ENCODE peak calls at places on chromosomes 5 and 9, in five cellular contexts. One of them, this sample, is unnamed.

GRCh38 chr5:6088706-6089105 is 289.6 kb downstream of the MED10 start:
- DNase-seq in K562: no peak
- DNase-seq in HepG2: no peak
- DNase-seq in H1: no peak
- DNase-seq in GM12878: no peak
- DNase-seq in this sample: no peak

GRCh38 chr5:14342306-14342705 is 199.2 kb downstream of the TRIO start:
- DNase-seq in HepG2: no peak
- DNase-seq in K562: no peak
- DNase-seq in GM12878: no peak
- DNase-seq in H1: no peak
- DNase-seq in this sample: no peak

GRCh38 chr5:114243281-114243982 is 118.4 kb upstream of the KCNN2 start:
- DNase-seq in K562: no peak
- DNase-seq in GM12878: no peak
- DNase-seq in HepG2: no peak
- DNase-seq in H1: no peak
- DNase-seq in this sample: no peak

GRCh38 chr9:20873240-20873860 is 158.1 kb downstream of the HACD4 start:
- DNase-seq in K562: no peak
- DNase-seq in H1: no peak
- DNase-seq in HepG2: no peak
- DNase-seq in GM12878: no peak
- DNase-seq in this sample: no peak

GRCh38 chr9:135073741-135074305 is 13.6 kb upstream of the OLFM1 start:
- DNase-seq in H1: no peak
- DNase-seq in K562: no peak
- DNase-seq in HepG2: no peak
- DNase-seq in GM12878: no peak
- DNase-seq in this sample: no peak

GRCh38 chr9:17075146-17075757 is 59.6 kb upstream of the CNTLN start:
- DNase-seq in H1: no peak
- DNase-seq in HepG2: no peak
- DNase-seq in K562: no peak
- DNase-seq in GM12878: no peak
- DNase-seq in this sample: no peak

GRCh38 chr5:124492444-124493224 is 253.8 kb downstream of the ZNF608 start:
- DNase-seq in K562: no peak
- DNase-seq in HepG2: no peak
- DNase-seq in H1: no peak
- DNase-seq in GM12878: no peak
- DNase-seq in this sample: no peak

GRCh38 chr9:35783418-35783817 is 8.0 kb upstream of the NPR2 start:
- DNase-seq in H1: no peak
- DNase-seq in K562: no peak
- DNase-seq in GM12878: no peak
- DNase-seq in HepG2: no peak
- DNase-seq in this sample: no peak

GRCh38 chr9:20044686-20045085 is 255.8 kb upstream of the SLC24A2 start:
- DNase-seq in H1: no peak
- DNase-seq in K562: no peak
- DNase-seq in GM12878: no peak
- DNase-seq in HepG2: no peak
- DNase-seq in this sample: no peak

GRCh38 chr9:17509698-17510097 is 69.2 kb upstream of the SH3GL2 start:
- DNase-seq in K562: no peak
- DNase-seq in H1: no peak
- DNase-seq in HepG2: no peak
- DNase-seq in GM12878: no peak
- DNase-seq in this sample: no peak

GRCh38 chr5:103562084-103562452 is 521 bp downstream of the NUDT12 start:
- DNase-seq in HepG2: no peak
- DNase-seq in H1: no peak
- DNase-seq in GM12878: no peak
- DNase-seq in K562: no peak
- DNase-seq in this sample: no peak

GRCh38 chr9:105191508-105192118 is 52.8 kb upstream of the SLC44A1 start:
- DNase-seq in H1: no peak
- DNase-seq in GM12878: peak; percentile 39
- DNase-seq in K562: no peak
- DNase-seq in HepG2: peak; percentile 95
- DNase-seq in this sample: no peak

GRCh38 chr5:112570708-112571448 is 151.8 kb upstream of the EPB41L4A start:
- DNase-seq in GM12878: no peak
- DNase-seq in HepG2: no peak
- DNase-seq in H1: no peak
- DNase-seq in K562: peak; percentile 27
- DNase-seq in this sample: no peak

GRCh38 chr9:89529243-89530030 is 31.5 kb upstream of the SEMA4D start:
- DNase-seq in H1: no peak
- DNase-seq in HepG2: no peak
- DNase-seq in GM12878: no peak
- DNase-seq in K562: no peak
- DNase-seq in this sample: no peak

GRCh38 chr5:137374110-137374853 is 124.8 kb downstream of the SPOCK1 start:
- DNase-seq in HepG2: no peak
- DNase-seq in GM12878: no peak
- DNase-seq in K562: no peak
- DNase-seq in H1: no peak
- DNase-seq in this sample: no peak

GRCh38 chr5:128436825-128437224 is 101.2 kb downstream of the FBN2 start:
- DNase-seq in GM12878: no peak
- DNase-seq in K562: no peak
- DNase-seq in HepG2: peak; percentile 9
- DNase-seq in H1: no peak
- DNase-seq in this sample: no peak

GRCh38 chr9:100869321-100869720 is 159.2 kb upstream of the PLPPR1 start:
- DNase-seq in GM12878: no peak
- DNase-seq in H1: no peak
- DNase-seq in K562: no peak
- DNase-seq in HepG2: no peak
- DNase-seq in this sample: no peak

GRCh38 chr9:38443597-38443996 is 19.3 kb upstream of the IGFBPL1 start:
- DNase-seq in H1: no peak
- DNase-seq in HepG2: no peak
- DNase-seq in K562: no peak
- DNase-seq in GM12878: no peak
- DNase-seq in this sample: no peak

GRCh38 chr5:158821321-158821720 is 278.4 kb downstream of the EBF1 start:
- DNase-seq in K562: no peak
- DNase-seq in H1: no peak
- DNase-seq in GM12878: no peak
- DNase-seq in HepG2: no peak
- DNase-seq in this sample: no peak

GRCh38 chr9:69888876-69889585 is 68.4 kb downstream of the CFAP95 start:
- DNase-seq in HepG2: no peak
- DNase-seq in H1: no peak
- DNase-seq in GM12878: no peak
- DNase-seq in K562: no peak
- DNase-seq in this sample: no peak

GRCh38 chr9:96021616-96022444 is 146.3 kb downstream of the ERCC6L2 start:
- DNase-seq in K562: no peak
- DNase-seq in GM12878: no peak
- DNase-seq in HepG2: no peak
- DNase-seq in H1: no peak
- DNase-seq in this sample: peak; percentile 47

GRCh38 chr9:8800196-8800595 is 1000.6 kb upstream of the DMAC1 start:
- DNase-seq in HepG2: no peak
- DNase-seq in GM12878: no peak
- DNase-seq in K562: no peak
- DNase-seq in H1: no peak
- DNase-seq in this sample: no peak

GRCh38 chr5:32522429-32523143 is 62.8 kb upstream of the SUB1 start:
- DNase-seq in H1: no peak
- DNase-seq in GM12878: no peak
- DNase-seq in HepG2: no peak
- DNase-seq in K562: no peak
- DNase-seq in this sample: no peak

GRCh38 chr5:159582756-159583523 is 252.7 kb upstream of the IL12B start:
- DNase-seq in H1: no peak
- DNase-seq in K562: no peak
- DNase-seq in HepG2: no peak
- DNase-seq in GM12878: no peak
- DNase-seq in this sample: no peak

GRCh38 chr5:36215910-36216309 is 25.8 kb downstream of the NADK2 start:
- DNase-seq in GM12878: no peak
- DNase-seq in H1: no peak
- DNase-seq in HepG2: no peak
- DNase-seq in K562: no peak
- DNase-seq in this sample: no peak

GRCh38 chr5:133934311-133934710 is 34.1 kb downstream of the C5orf15 start:
- DNase-seq in HepG2: no peak
- DNase-seq in H1: no peak
- DNase-seq in GM12878: no peak
- DNase-seq in K562: no peak
- DNase-seq in this sample: no peak

GRCh38 chr9:117616436-117616835 is 87.8 kb upstream of the TLR4 start:
- DNase-seq in H1: no peak
- DNase-seq in GM12878: no peak
- DNase-seq in K562: no peak
- DNase-seq in HepG2: no peak
- DNase-seq in this sample: no peak

GRCh38 chr5:77302247-77302646 is 91.8 kb downstream of the PDE8B start:
- DNase-seq in GM12878: no peak
- DNase-seq in K562: no peak
- DNase-seq in HepG2: no peak
- DNase-seq in H1: no peak
- DNase-seq in this sample: no peak

GRCh38 chr9:89720721-89721660 is 116.2 kb downstream of the GADD45G start:
- DNase-seq in HepG2: no peak
- DNase-seq in H1: no peak
- DNase-seq in GM12878: no peak
- DNase-seq in K562: no peak
- DNase-seq in this sample: no peak

GRCh38 chr5:42666821-42667325 is 89.7 kb upstream of the CCDC152 start:
- DNase-seq in H1: no peak
- DNase-seq in GM12878: no peak
- DNase-seq in HepG2: no peak
- DNase-seq in K562: no peak
- DNase-seq in this sample: no peak

GRCh38 chr5:80346055-80346454 is 26.3 kb downstream of the SPZ1 start:
- DNase-seq in HepG2: peak; percentile 44
- DNase-seq in K562: peak; percentile 32
- DNase-seq in GM12878: no peak
- DNase-seq in H1: peak; percentile 13
- DNase-seq in this sample: peak; percentile 13

GRCh38 chr5:112159435-112159834 is 259.6 kb downstream of the EPB41L4A start:
- DNase-seq in K562: no peak
- DNase-seq in H1: no peak
- DNase-seq in HepG2: no peak
- DNase-seq in GM12878: no peak
- DNase-seq in this sample: no peak

GRCh38 chr9:130296783-130297055 is 31.2 kb downstream of the HMCN2 start:
- DNase-seq in K562: no peak
- DNase-seq in HepG2: no peak
- DNase-seq in H1: no peak
- DNase-seq in GM12878: no peak
- DNase-seq in this sample: no peak

DNA sequence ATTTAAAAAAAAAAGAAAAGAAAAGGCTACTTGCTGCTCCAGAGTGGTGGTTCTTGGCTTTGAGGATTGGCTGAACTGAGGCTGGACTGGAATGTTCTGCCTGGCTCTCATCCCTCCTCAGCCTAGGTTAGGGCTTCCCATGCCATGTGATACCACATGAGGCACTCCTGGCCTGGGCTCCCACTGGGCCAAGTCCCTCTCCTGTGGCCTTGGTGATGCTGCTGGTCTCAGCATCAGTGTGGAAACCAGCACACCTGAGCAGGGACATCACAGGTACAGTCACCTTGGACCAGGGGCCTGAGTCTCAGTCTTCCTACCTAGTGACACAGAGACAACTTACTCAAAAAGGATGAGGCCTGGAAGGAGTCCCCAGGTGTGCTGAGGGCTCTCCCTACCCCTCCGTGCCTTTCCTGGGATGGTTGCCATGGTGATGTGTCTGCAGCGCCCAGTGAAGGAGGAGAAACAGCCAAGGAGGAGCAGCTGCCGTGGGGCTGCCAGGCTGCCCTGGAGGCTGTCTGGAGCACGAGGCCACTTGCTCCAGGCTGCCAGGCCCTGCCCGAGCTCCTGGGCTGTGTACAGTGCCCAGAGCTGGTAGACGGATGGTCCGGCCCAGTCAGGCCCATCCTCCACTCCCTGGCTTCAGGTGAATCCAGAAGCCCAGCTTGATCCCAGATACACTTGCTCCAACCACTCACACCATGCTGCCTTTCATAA is 71.0 kb downstream of the WNK2 start:
- DNase-seq in GM12878: no peak
- DNase-seq in K562: no peak
- DNase-seq in H1: no peak
- DNase-seq in HepG2: no peak
- DNase-seq in this sample: no peak
- TF ChIP-seq POLR2A in GM12878: no peak
- TF ChIP-seq POLR2A in K562: no peak
- TF ChIP-seq POLR2A in H1: no peak
- TF ChIP-seq POLR2A in HepG2: no peak
- TF ChIP-seq POLR2A in this sample: no peak

GRCh38 chr9:114193090-114193489 is 37.8 kb downstream of the COL27A1 start:
- DNase-seq in GM12878: no peak
- DNase-seq in H1: no peak
- DNase-seq in K562: no peak
- DNase-seq in HepG2: no peak
- DNase-seq in this sample: no peak
- TF ChIP-seq TAF1 in GM12878: no peak
- TF ChIP-seq TAF1 in H1: no peak
- TF ChIP-seq TAF1 in K562: no peak
- TF ChIP-seq TAF1 in HepG2: no peak
- TF ChIP-seq TAF1 in this sample: no peak

DNA sequence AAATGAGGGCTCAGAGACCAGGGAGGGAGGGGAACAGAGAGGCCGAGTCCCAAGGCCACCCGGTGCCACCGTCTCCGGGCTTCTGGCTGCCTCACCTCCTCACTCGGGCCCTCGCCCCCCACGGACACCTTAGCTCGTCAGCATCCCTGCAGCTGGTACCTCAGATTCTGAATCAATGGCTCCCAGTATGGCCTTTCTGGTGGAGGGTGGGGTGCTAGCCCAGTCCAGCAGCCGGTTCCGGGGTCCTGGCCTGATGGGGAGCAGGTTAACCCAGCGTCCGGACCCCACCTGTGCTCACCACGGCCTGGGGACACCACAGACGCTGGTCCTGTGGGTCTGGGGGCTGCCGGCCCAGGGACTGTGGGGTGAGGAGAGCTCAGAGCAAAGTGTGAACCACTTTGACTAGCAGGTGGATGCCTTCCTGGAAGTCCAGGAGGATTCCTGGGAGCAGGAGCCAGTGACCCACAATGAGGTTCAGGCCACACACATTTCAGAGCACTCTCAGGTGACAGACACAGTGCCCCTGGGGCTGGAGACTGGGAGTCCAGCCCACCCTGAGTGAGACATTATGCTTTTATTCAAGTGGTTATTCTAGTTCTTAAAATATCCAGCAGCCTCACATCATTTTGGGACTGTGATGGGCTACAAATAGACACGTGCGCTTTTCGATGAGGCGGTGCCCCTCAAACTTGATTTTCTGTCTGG is 53.3 kb downstream of the AHRR start:
- DNase-seq in GM12878: no peak
- DNase-seq in HepG2: no peak
- DNase-seq in K562: no peak
- DNase-seq in H1: no peak
- DNase-seq in this sample: no peak
- TF ChIP-seq POLR2A in GM12878: no peak
- TF ChIP-seq POLR2A in HepG2: no peak
- TF ChIP-seq POLR2A in K562: no peak
- TF ChIP-seq POLR2A in H1: no peak
- TF ChIP-seq POLR2A in this sample: no peak

GRCh38 chr5:172939045-172939444 is 20.2 kb upstream of the RPL26L1 start:
- DNase-seq in K562: peak; percentile 62
- DNase-seq in GM12878: no peak
- DNase-seq in H1: no peak
- DNase-seq in HepG2: peak; percentile 45
- DNase-seq in this sample: no peak
- TF ChIP-seq TAF1 in K562: no peak
- TF ChIP-seq TAF1 in GM12878: no peak
- TF ChIP-seq TAF1 in H1: no peak
- TF ChIP-seq TAF1 in HepG2: no peak
- TF ChIP-seq TAF1 in this sample: no peak

This sample was measured in GM12892.